ENCODE peak calls at places on chromosomes 12 and 14, in four cellular contexts. One of them, this sample, is unnamed.

GRCh38 chr14:69812725-69813124 is 15.7 kb upstream of the SLC10A1 start:
- DNase-seq in H1: no peak
- DNase-seq in H9: no peak
- DNase-seq in mesendoderm: no peak
- DNase-seq in this sample: no peak

GRCh38 chr12:10989107-10989506 is 2.4 kb upstream of the TAS2R50 start:
- DNase-seq in H9: no peak
- DNase-seq in mesendoderm: no peak
- DNase-seq in H1: no peak
- DNase-seq in this sample: no peak

GRCh38 chr12:122437656-122438121 is 15.2 kb upstream of the CLIP1 start:
- DNase-seq in H9: no peak
- DNase-seq in mesendoderm: no peak
- DNase-seq in H1: no peak
- DNase-seq in this sample: peak; percentile 84

GRCh38 chr14:51668870-51669269 is 17.2 kb downstream of the FRMD6 start:
- DNase-seq in H1: no peak
- DNase-seq in mesendoderm: no peak
- DNase-seq in H9: no peak
- DNase-seq in this sample: no peak

GRCh38 chr12:81809829-81810595 is 50.9 kb upstream of the PPFIA2 start:
- DNase-seq in H9: no peak
- DNase-seq in mesendoderm: no peak
- DNase-seq in H1: no peak
- DNase-seq in this sample: no peak

GRCh38 chr14:52692248-52692962 is 3.0 kb downstream of the ERO1A start:
- DNase-seq in H1: no peak
- DNase-seq in H9: no peak
- DNase-seq in mesendoderm: no peak
- DNase-seq in this sample: peak; percentile 75

GRCh38 chr14:58746261-58746660 is 108.5 kb downstream of the DACT1 start:
- DNase-seq in H1: no peak
- DNase-seq in H9: no peak
- DNase-seq in mesendoderm: no peak
- DNase-seq in this sample: peak; percentile 92

GRCh38 chr14:38662781-38663180 is 406.9 kb upstream of the CLEC14A start:
- DNase-seq in H9: no peak
- DNase-seq in mesendoderm: peak; percentile 13
- DNase-seq in H1: no peak
- DNase-seq in this sample: no peak

GRCh38 chr12:78194448-78194847 is 363.8 kb downstream of the NAV3 start:
- DNase-seq in H9: no peak
- DNase-seq in mesendoderm: no peak
- DNase-seq in H1: no peak
- DNase-seq in this sample: peak; percentile 95

GRCh38 chr14:102086972-102087761 is at the start of gene HSP90AA1:
- DNase-seq in H1: peak; percentile 73
- DNase-seq in mesendoderm: peak; percentile 96
- DNase-seq in H9: peak; percentile 90
- DNase-seq in this sample: peak; percentile 88

GRCh38 chr12:111506260-111506659 is 92.9 kb downstream of the ATXN2 start:
- DNase-seq in mesendoderm: no peak
- DNase-seq in H1: no peak
- DNase-seq in H9: no peak
- DNase-seq in this sample: no peak

GRCh38 chr12:42128327-42128726 is 16.3 kb downstream of the GXYLT1 start:
- DNase-seq in H9: no peak
- DNase-seq in mesendoderm: peak; percentile 58
- DNase-seq in H1: no peak
- DNase-seq in this sample: peak; percentile 46

GRCh38 chr14:41498959-41499358 is 107.7 kb upstream of the LRFN5 start:
- DNase-seq in H1: no peak
- DNase-seq in mesendoderm: no peak
- DNase-seq in H9: no peak
- DNase-seq in this sample: no peak

GRCh38 chr14:21095430-21096205 is 2.8 kb downstream of the ZNF219 start:
- DNase-seq in mesendoderm: peak; percentile 61
- DNase-seq in H1: no peak
- DNase-seq in H9: peak; percentile 31
- DNase-seq in this sample: peak; percentile 51

GRCh38 chr12:52585951-52586350 is 12.3 kb upstream of the KRT74 start:
- DNase-seq in H9: peak; percentile 22
- DNase-seq in mesendoderm: no peak
- DNase-seq in H1: no peak
- DNase-seq in this sample: no peak

GRCh38 chr12:4526923-4527546 is 11.7 kb upstream of the RAD51AP1 start:
- DNase-seq in mesendoderm: peak; percentile 11
- DNase-seq in H1: no peak
- DNase-seq in H9: no peak
- DNase-seq in this sample: peak; percentile 16

GRCh38 chr12:47014474-47014873 is 64.9 kb upstream of the PCED1B start:
- DNase-seq in H1: no peak
- DNase-seq in H9: no peak
- DNase-seq in mesendoderm: no peak
- DNase-seq in this sample: peak; percentile 96

GRCh38 chr12:75784591-75784990 is 247.0 kb downstream of the PHLDA1 start:
- DNase-seq in H9: no peak
- DNase-seq in H1: no peak
- DNase-seq in mesendoderm: no peak
- DNase-seq in this sample: peak; percentile 14

GRCh38 chr12:75783093-75783877 is 248.3 kb downstream of the PHLDA1 start:
- DNase-seq in mesendoderm: no peak
- DNase-seq in H9: no peak
- DNase-seq in H1: no peak
- DNase-seq in this sample: peak; percentile 21

GRCh38 chr12:75782182-75782581 is 249.4 kb downstream of the PHLDA1 start:
- DNase-seq in mesendoderm: no peak
- DNase-seq in H9: no peak
- DNase-seq in H1: no peak
- DNase-seq in this sample: no peak

GRCh38 chr12:75790219-75790618 is 241.4 kb downstream of the PHLDA1 start:
- DNase-seq in H9: no peak
- DNase-seq in H1: no peak
- DNase-seq in mesendoderm: no peak
- DNase-seq in this sample: peak; percentile 38

GRCh38 chr12:75786071-75786470 is 245.5 kb downstream of the PHLDA1 start:
- DNase-seq in mesendoderm: no peak
- DNase-seq in H1: no peak
- DNase-seq in H9: no peak
- DNase-seq in this sample: no peak
- H4K5ac ChIP-seq in mesendoderm: no peak overlapping the region
- H4K5ac ChIP-seq in H1: no peak overlapping the region
- H4K5ac ChIP-seq in H9: no peak overlapping the region
- H4K5ac ChIP-seq in this sample: no peak overlapping the region

GRCh38 chr12:57893460-57894353 is 47.2 kb upstream of the CTDSP2 start:
- DNase-seq in H9: peak; percentile 61
- DNase-seq in H1: no peak
- DNase-seq in mesendoderm: peak; percentile 59
- DNase-seq in this sample: peak; percentile 91

GRCh38 chr12:57891639-57892228 is 45.2 kb upstream of the CTDSP2 start:
- DNase-seq in H1: no peak
- DNase-seq in mesendoderm: no peak
- DNase-seq in H9: no peak
- DNase-seq in this sample: no peak

GRCh38 chr12:57890191-57891120 is 43.9 kb upstream of the CTDSP2 start:
- DNase-seq in H1: no peak
- DNase-seq in H9: no peak
- DNase-seq in mesendoderm: no peak
- DNase-seq in this sample: peak; percentile 55

GRCh38 chr12:57894577-57895292 is 46.6 kb upstream of the ATP23 start:
- DNase-seq in H9: no peak
- DNase-seq in mesendoderm: no peak
- DNase-seq in H1: no peak
- DNase-seq in this sample: no peak

DNA sequence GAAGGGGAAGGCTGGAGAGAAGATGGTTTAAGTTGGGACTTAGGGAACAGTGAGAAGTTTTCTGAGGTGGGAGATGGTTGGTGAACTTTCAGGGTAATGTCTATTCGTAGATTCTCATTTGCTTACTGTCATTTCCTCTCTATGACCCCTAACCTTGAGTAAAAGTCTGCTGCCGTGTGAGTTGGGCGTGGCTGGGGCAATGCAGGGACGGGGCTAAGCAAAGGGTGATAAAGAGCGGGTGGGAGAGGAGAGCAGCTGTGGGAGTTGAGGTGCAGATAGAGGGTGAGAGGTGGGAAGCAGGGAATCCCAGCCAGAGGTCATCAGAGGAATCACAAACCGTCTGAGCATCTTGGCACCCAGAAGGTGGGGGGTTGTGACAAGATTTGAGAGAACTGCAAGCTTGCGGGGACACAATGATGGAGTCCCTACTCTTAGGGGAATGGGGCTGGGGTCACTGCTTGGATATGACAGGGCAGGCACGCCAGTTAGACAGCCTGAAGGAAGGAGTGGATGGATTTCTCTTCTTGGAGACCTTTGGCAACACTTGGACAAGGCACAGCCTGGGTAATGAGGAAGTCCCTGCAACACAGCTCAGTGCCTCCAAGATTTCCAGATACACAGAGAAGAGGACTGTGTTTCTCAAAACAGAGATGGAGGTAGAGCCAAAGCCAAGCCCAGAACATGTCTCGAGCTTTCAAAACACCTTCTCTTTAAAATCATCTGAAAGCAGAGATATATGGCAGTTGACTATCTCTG is 45.9 kb upstream of the CTDSP2 start:
- DNase-seq in H1: no peak
- DNase-seq in H9: no peak
- DNase-seq in mesendoderm: no peak
- DNase-seq in this sample: no peak
- H3K4me2 ChIP-seq in H1: no peak overlapping the region
- H3K4me2 ChIP-seq in H9: no peak overlapping the region
- H3K4me2 ChIP-seq in mesendoderm: no peak overlapping the region
- H3K4me2 ChIP-seq in this sample: no peak overlapping the region

DNA sequence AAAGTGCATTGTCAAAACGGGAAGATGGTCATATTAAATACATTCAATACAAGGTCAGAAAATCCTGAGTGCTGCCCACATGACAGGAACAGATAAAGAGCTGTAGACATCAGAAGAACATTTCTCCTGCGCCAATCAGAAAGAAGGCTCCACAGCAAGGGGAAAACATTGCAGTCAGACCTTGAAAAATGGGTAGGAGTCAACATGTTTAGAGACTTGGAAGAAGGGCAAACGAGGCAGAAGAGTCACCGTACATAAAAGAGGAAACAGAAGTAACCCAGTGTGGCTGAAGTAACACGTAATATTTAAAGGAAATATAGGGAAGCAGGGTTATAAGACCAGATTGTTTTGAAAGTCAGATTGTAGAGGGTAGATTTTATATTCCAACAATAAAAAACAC is 11.9 kb downstream of the SPPL3 start:
- DNase-seq in mesendoderm: no peak
- DNase-seq in H9: no peak
- DNase-seq in H1: no peak
- DNase-seq in this sample: no peak
- H4K5ac ChIP-seq in mesendoderm: no peak overlapping the region
- H4K5ac ChIP-seq in H9: no peak overlapping the region
- H4K5ac ChIP-seq in H1: no peak overlapping the region
- H4K5ac ChIP-seq in this sample: no peak overlapping the region

GRCh38 chr12:71797506-71797905 is 42.1 kb upstream of the TBC1D15 start:
- DNase-seq in mesendoderm: no peak
- DNase-seq in H9: no peak
- DNase-seq in H1: no peak
- DNase-seq in this sample: no peak

GRCh38 chr12:71795901-71796300 is 41.2 kb downstream of the RAB21 start:
- DNase-seq in H9: no peak
- DNase-seq in mesendoderm: no peak
- DNase-seq in H1: no peak
- DNase-seq in this sample: no peak

GRCh38 chr12:71800177-71800576 is 39.4 kb upstream of the TBC1D15 start:
- DNase-seq in mesendoderm: no peak
- DNase-seq in H1: no peak
- DNase-seq in H9: no peak
- DNase-seq in this sample: no peak

GRCh38 chr12:71804505-71804904 is 35.1 kb upstream of the TBC1D15 start:
- DNase-seq in mesendoderm: peak; percentile 69
- DNase-seq in H9: peak; percentile 91
- DNase-seq in H1: peak; percentile 39
- DNase-seq in this sample: no peak

DNA sequence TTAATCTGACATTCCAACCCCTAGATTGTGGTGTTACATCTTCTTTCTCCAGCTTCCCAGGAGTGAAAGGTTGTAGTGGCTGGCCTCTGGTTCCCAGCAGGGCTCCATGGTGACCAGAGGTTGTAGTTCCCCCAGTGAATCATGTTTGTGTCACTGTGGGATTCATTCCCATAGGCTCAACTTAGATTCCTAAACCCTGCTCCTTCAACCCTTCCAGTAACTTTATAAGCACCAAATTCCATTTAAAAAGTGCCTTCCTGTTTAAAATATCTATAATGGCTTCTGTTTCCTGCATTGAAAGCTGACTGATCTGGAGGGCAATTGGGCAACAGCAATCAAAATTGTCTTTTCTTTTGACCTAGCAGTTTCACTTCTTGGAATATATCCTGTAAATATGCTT is 40.5 kb upstream of the TBC1D15 start:
- DNase-seq in mesendoderm: peak; percentile 66
- DNase-seq in H1: no peak
- DNase-seq in H9: no peak
- DNase-seq in this sample: peak; percentile 59
- H3K4me2 ChIP-seq in mesendoderm: no peak overlapping the region
- H3K4me2 ChIP-seq in H1: no peak overlapping the region
- H3K4me2 ChIP-seq in H9: no peak overlapping the region
- H3K4me2 ChIP-seq in this sample: peak overlapping the region; percentile 1

GRCh38 chr12:17666641-17667324 is 423.2 kb downstream of the RERGL start:
- DNase-seq in H1: no peak
- DNase-seq in mesendoderm: no peak
- DNase-seq in H9: no peak
- DNase-seq in this sample: no peak
- H4K5ac ChIP-seq in H1: no peak overlapping the region
- H4K5ac ChIP-seq in mesendoderm: no peak overlapping the region
- H4K5ac ChIP-seq in H9: no peak overlapping the region
- H4K5ac ChIP-seq in this sample: no peak overlapping the region

DNA sequence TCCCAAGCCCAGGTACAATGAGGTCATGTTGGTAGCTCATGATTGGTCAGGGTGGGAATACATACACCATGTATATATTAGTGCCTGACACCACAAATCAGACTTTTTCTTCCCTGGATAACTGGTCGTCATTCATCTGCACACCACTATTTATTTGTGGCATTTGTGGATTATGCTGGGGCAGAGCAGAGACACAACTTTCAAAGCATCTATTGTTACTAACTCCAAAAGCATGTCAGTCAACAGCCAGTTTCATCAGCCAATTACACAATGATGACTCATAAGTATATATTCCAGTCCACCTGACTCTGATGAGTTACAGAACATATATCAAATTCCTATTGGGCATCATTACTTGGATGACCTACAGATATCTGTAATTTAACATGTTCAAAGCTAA is 181.7 kb downstream of the ADAMTS20 start:
- DNase-seq in H9: no peak
- DNase-seq in mesendoderm: no peak
- DNase-seq in H1: no peak
- DNase-seq in this sample: peak; percentile 74
- H3K4me2 ChIP-seq in H9: no peak overlapping the region
- H3K4me2 ChIP-seq in mesendoderm: no peak overlapping the region
- H3K4me2 ChIP-seq in H1: no peak overlapping the region
- H3K4me2 ChIP-seq in this sample: no peak overlapping the region

This sample was measured in IMR-90.